ENCODE peak calls at places on chromosomes 7 and 10, in nine cellular contexts. G, D, C, K, R, L, J, V and I are unnamed samples.

GRCh38 chr7:16431646-16432424 is 10.5 kb upstream of the CRPPA start:
- DNase-seq in C (no peak), V (peak; percentile 31), R (no peak), L (peak; percentile 50), J (peak; percentile 64), D (peak; percentile 62), K (peak; percentile 34), G (peak; percentile 17), I (peak; percentile 54)

GRCh38 chr10:2985729-2986232 is 81.6 kb upstream of the PFKP start:
- DNase-seq in V (no peak), L (peak; percentile 60), C (no peak), G (peak; percentile 52), D (peak; percentile 67), R (no peak), K (no peak), J (peak; percentile 64), I (no peak)

GRCh38 chr10:86693721-86694369 is 25.5 kb downstream of the LDB3 start:
- DNase-seq in V (peak; percentile 64), L (peak; percentile 55), K (peak; percentile 47), R (peak; percentile 65), C (no peak), G (no peak), D (peak; percentile 55), J (peak; percentile 35), I (peak; percentile 55)

GRCh38 chr7:28395806-28396205 is 16.5 kb upstream of the CREB5 start:
- DNase-seq in K (no peak), V (no peak), J (no peak), C (no peak), G (no peak), R (no peak), L (no peak), D (no peak), I (no peak)

GRCh38 chr7:36972140-36972518 is 247.8 kb upstream of the AOAH start:
- DNase-seq in D (no peak), V (peak; percentile 13), L (no peak), C (no peak), K (no peak), G (no peak), R (no peak), J (no peak), I (no peak)

GRCh38 chr10:78267598-78267997 is 233.9 kb downstream of the RPS24 start:
- DNase-seq in R (no peak), G (peak; percentile 51), V (peak; percentile 37), L (no peak), J (peak; percentile 43), D (no peak), K (no peak), C (no peak), I (no peak)

GRCh38 chr10:58642283-58642682 is 129.6 kb downstream of the BICC1 start:
- DNase-seq in K (no peak), C (no peak), R (no peak), G (no peak), J (peak; percentile 45), L (no peak), D (peak; percentile 64), V (no peak), I (no peak)

GRCh38 chr7:51007708-51008505 is 225.2 kb upstream of the GRB10 start:
- DNase-seq in V (no peak), C (no peak), D (no peak), R (no peak), J (no peak), L (no peak), G (no peak), K (no peak), I (no peak)

GRCh38 chr10:25641576-25641975 is 292.5 kb upstream of the MYO3A start:
- DNase-seq in V (no peak), J (no peak), L (no peak), K (no peak), C (no peak), G (no peak), R (no peak), D (no peak), I (no peak)

GRCh38 chr7:30065746-30066145 is 37.5 kb downstream of the PLEKHA8 start:
- DNase-seq in J (no peak), R (no peak), L (peak; percentile 12), D (no peak), K (no peak), G (no peak), V (no peak), C (no peak), I (no peak)

GRCh38 chr10:104267721-104268690 is 978 bp upstream of the GSTO2 start:
- DNase-seq in V (peak; percentile 8), K (no peak), C (no peak), J (no peak), G (no peak), D (no peak), R (no peak), L (no peak), I (peak; percentile 65)

GRCh38 chr7:117203205-117203604 is 119.7 kb downstream of the WNT2 start:
- DNase-seq in K (no peak), L (no peak), D (no peak), J (no peak), R (no peak), V (no peak), C (no peak), G (no peak), I (no peak)

GRCh38 chr10:80612261-80612660 is 74.6 kb downstream of the SH2D4B start:
- DNase-seq in K (no peak), C (no peak), V (no peak), R (no peak), L (no peak), J (no peak), G (no peak), D (peak; percentile 26), I (no peak)

GRCh38 chr7:4242706-4243105 is 439.4 kb upstream of the FOXK1 start:
- DNase-seq in G (no peak), C (no peak), R (no peak), D (no peak), K (no peak), L (no peak), J (no peak), V (no peak), I (no peak)

GRCh38 chr7:47670738-47671137 is 88.8 kb upstream of the TNS3 start:
- DNase-seq in C (peak; percentile 56), V (no peak), J (no peak), L (no peak), G (no peak), D (no peak), K (no peak), R (no peak), I (no peak)

GRCh38 chr7:74683799-74684198 is 26.3 kb downstream of the GTF2I start:
- DNase-seq in V (no peak), J (no peak), R (no peak), L (no peak), G (no peak), K (no peak), C (no peak), D (no peak), I (no peak)

GRCh38 chr10:4506087-4506486 is 319.9 kb upstream of the AKR1E2 start:
- DNase-seq in K (no peak), D (no peak), J (no peak), G (no peak), V (no peak), C (no peak), L (no peak), R (no peak), I (no peak)

GRCh38 chr7:45720989-45721388 is 146.8 kb downstream of the ADCY1 start:
- DNase-seq in K (peak; percentile 14), C (no peak), V (no peak), G (no peak), R (no peak), L (no peak), J (no peak), D (no peak), I (no peak)

GRCh38 chr7:7539152-7539551 is 3.5 kb upstream of the COL28A1 start:
- DNase-seq in C (no peak), G (no peak), D (no peak), K (no peak), J (no peak), L (no peak), R (no peak), V (no peak), I (no peak)

GRCh38 chr10:121732676-121733445 is 134.6 kb upstream of the FGFR2 start:
- DNase-seq in J (no peak), R (no peak), K (no peak), V (no peak), L (no peak), D (no peak), G (no peak), C (no peak), I (no peak)

GRCh38 chr7:121204537-121204936 is 124.3 kb upstream of the WNT16 start:
- DNase-seq in J (no peak), R (no peak), G (no peak), D (peak; percentile 27), C (no peak), L (no peak), K (no peak), V (peak; percentile 73), I (no peak)

GRCh38 chr7:116393654-116394053 is 105.9 kb upstream of the CAV2 start:
- DNase-seq in C (no peak), L (no peak), G (no peak), D (peak; percentile 74), K (no peak), V (peak; percentile 56), R (no peak), J (no peak), I (no peak)

GRCh38 chr7:77200542-77200941 is 923 bp upstream of the FGL2 start:
- DNase-seq in C (no peak), G (no peak), J (no peak), L (no peak), D (no peak), R (no peak), K (no peak), V (no peak), I (no peak)

GRCh38 chr7:86667732-86668131 is 24.0 kb downstream of the GRM3 start:
- DNase-seq in R (no peak), D (peak; percentile 4), J (no peak), V (no peak), C (no peak), G (no peak), L (no peak), K (peak; percentile 55), I (no peak)

GRCh38 chr10:27998954-27999275 is at the start of gene ODAD2:
- DNase-seq in D (no peak), L (peak; percentile 9), K (no peak), C (no peak), V (no peak), J (peak; percentile 2), R (no peak), G (no peak), I (peak; percentile 31)

GRCh38 chr7:150379590-150380379 is 655 bp downstream of the ZNF775 start:
- DNase-seq in C (no peak), L (no peak), D (peak; percentile 36), J (peak; percentile 22), R (peak; percentile 34), V (no peak), K (peak; percentile 64), G (peak; percentile 48), I (peak; percentile 36)

GRCh38 chr7:132804849-132805485 is 228.7 kb upstream of the PLXNA4 start:
- DNase-seq in R (no peak), L (no peak), D (no peak), C (no peak), J (no peak), G (no peak), V (no peak), K (no peak), I (no peak)

GRCh38 chr7:30231271-30231670 is 53.1 kb upstream of the ZNRF2 start:
- DNase-seq in V (no peak), G (no peak), L (no peak), K (no peak), C (no peak), R (no peak), J (no peak), D (no peak), I (no peak)

GRCh38 chr7:131753620-131754222 is 197.3 kb upstream of the PODXL start:
- DNase-seq in C (no peak), K (peak; percentile 62), G (no peak), D (peak; percentile 26), J (peak; percentile 51), L (peak; percentile 13), V (no peak), R (peak; percentile 38), I (peak; percentile 6)

GRCh38 chr10:110461088-110461487 is 36.6 kb upstream of the DUSP5 start:
- DNase-seq in R (no peak), G (no peak), J (no peak), L (no peak), K (no peak), V (no peak), C (no peak), D (no peak), I (no peak)

GRCh38 chr7:107779647-107780099 is 23.4 kb downstream of the SLC26A3 start:
- DNase-seq in V (peak; percentile 24), R (no peak), G (no peak), C (no peak), D (no peak), K (no peak), J (no peak), L (no peak), I (no peak)